ENCODE peak calls at places on chromosomes 4 and X, in six cellular contexts. U is AG04450, D is adrenal gland, P is Panc1, E is body of pancreas, J is sigmoid colon. C is an unnamed sample.

GRCh38 chr4:173014836-173015235 is 153.8 kb upstream of the GALNT7 start:
- DNase-seq in U (no peak), D (no peak), E (no peak), P (no peak), J (no peak), C (no peak)

GRCh38 chr4:112860731-112861377 is 188.6 kb upstream of the ANK2 start:
- DNase-seq in U (no peak), J (no peak), E (no peak), P (no peak), D (no peak), C (no peak)

GRCh38 chrX:110341189-110342035 is 17.2 kb upstream of the RTL9 start:
- DNase-seq in D (no peak), P (no peak), E (peak), J (no peak), U (peak), C (no peak)

GRCh38 chr4:127708985-127709384 is 21.2 kb upstream of the SLC25A31 start:
- DNase-seq in E (peak), U (peak), P (no peak), J (no peak), D (peak), C (no peak)

GRCh38 chr4:85955614-85956295 is 404.1 kb downstream of the MAPK10 start:
- DNase-seq in P (no peak), E (no peak), J (no peak), D (no peak), U (no peak), C (no peak)

GRCh38 chr4:153798901-153799707 is 10.2 kb upstream of the SFRP2 start:
- DNase-seq in U (no peak), E (no peak), J (no peak), P (no peak), D (no peak), C (no peak)

GRCh38 chr4:139154134-139154421 is 22.9 kb downstream of the ELF2 start:
- DNase-seq in U (no peak), D (no peak), J (no peak), P (no peak), E (no peak), C (no peak)

GRCh38 chrX:79325263-79325958 is 41.7 kb downstream of the ITM2A start:
- DNase-seq in U (no peak), P (no peak), J (no peak), D (no peak), E (no peak), C (no peak)

GRCh38 chr4:1238676-1239000 is 10.3 kb downstream of the CTBP1 start:
- DNase-seq in U (no peak), D (no peak), E (no peak), J (peak), P (no peak), C (peak)

GRCh38 chrX:43836435-43837184 is 45.6 kb downstream of the MAOB start:
- DNase-seq in U (peak), D (no peak), P (peak), E (no peak), J (no peak), C (no peak)

GRCh38 chr4:98609946-98610345 is 48.5 kb downstream of the TSPAN5 start:
- DNase-seq in U (peak), E (no peak), J (no peak), P (no peak), D (no peak), C (no peak)

GRCh38 chrX:150715180-150715579 is 22.0 kb downstream of the MTMR1 start:
- DNase-seq in J (no peak), U (no peak), D (no peak), E (no peak), P (no peak), C (no peak)

GRCh38 chr4:9867746-9868425 is 86.5 kb downstream of the DRD5 start:
- DNase-seq in J (no peak), D (no peak), P (no peak), U (no peak), E (no peak), C (no peak)

GRCh38 chr4:25883565-25883964 is 20.8 kb upstream of the SEL1L3 start:
- DNase-seq in D (no peak), E (no peak), J (no peak), U (no peak), P (no peak), C (no peak)

GRCh38 chr4:102614801-102615200 is 113.6 kb downstream of the NFKB1 start:
- DNase-seq in D (no peak), U (no peak), P (no peak), E (no peak), J (no peak), C (no peak)

GRCh38 chr4:183960021-183960420 is 54.9 kb downstream of the STOX2 start:
- DNase-seq in P (no peak), U (peak), E (peak), D (peak), J (peak), C (no peak)

GRCh38 chr4:137819964-137820383 is 287.7 kb upstream of the PCDH18 start:
- DNase-seq in D (no peak), U (peak), E (peak), P (peak), J (no peak), C (no peak)

GRCh38 chr4:20356565-20356964 is 104.9 kb downstream of the SLIT2 start:
- DNase-seq in P (no peak), U (no peak), E (no peak), D (no peak), J (no peak), C (no peak)

GRCh38 chr4:112183252-112183651 is 38.0 kb downstream of the FAM241A start:
- DNase-seq in J (no peak), E (no peak), P (no peak), D (no peak), U (no peak), C (no peak)

GRCh38 chr4:33411182-33411581 is 2691.0 kb downstream of the PCDH7 start:
- DNase-seq in E (no peak), P (no peak), D (no peak), U (no peak), J (no peak), C (no peak)

GRCh38 chrX:77785400-77785745 is 643 bp downstream of the ATRX start:
- DNase-seq in D (no peak), J (no peak), U (no peak), P (no peak), E (peak), C (no peak)

GRCh38 chr4:110514889-110515479 is 39.0 kb downstream of the ENPEP start:
- DNase-seq in U (no peak), J (no peak), P (no peak), D (no peak), E (no peak), C (no peak)

GRCh38 chr4:114563536-114564315 is 34.9 kb upstream of the UGT8 start:
- DNase-seq in P (no peak), J (no peak), E (no peak), D (no peak), U (no peak), C (no peak)

GRCh38 chr4:170088686-170089085 is 1.1 kb downstream of the AADAT start:
- DNase-seq in U (no peak), P (no peak), E (no peak), J (no peak), D (no peak), C (no peak)

GRCh38 chrX:13759152-13759718 is 24.7 kb downstream of the OFD1 start:
- DNase-seq in E (peak), U (no peak), P (no peak), J (no peak), D (no peak), C (no peak)

GRCh38 chrX:73448379-73448778 is 1.5 kb downstream of the CDX4 start:
- DNase-seq in U (no peak), P (no peak), D (no peak), E (no peak), J (no peak), C (no peak)

GRCh38 chrX:15834051-15834450 is 20.6 kb downstream of the AP1S2 start:
- DNase-seq in P (no peak), D (no peak), E (no peak), J (no peak), U (no peak), C (no peak)

GRCh38 chrX:136767104-136767941 is 13.4 kb downstream of the ARHGEF6 start:
- DNase-seq in D (peak), J (peak), P (no peak), E (peak), U (no peak), C (peak)

GRCh38 chr4:54575919-54576318 is 81.8 kb upstream of the KIT start:
- DNase-seq in E (no peak), P (no peak), J (no peak), D (no peak), U (no peak), C (no peak)

GRCh38 chrX:71579136-71579989 is 1.1 kb downstream of the GCNA start:
- DNase-seq in E (no peak), U (no peak), P (no peak), J (no peak), D (no peak), C (no peak)

DNA sequence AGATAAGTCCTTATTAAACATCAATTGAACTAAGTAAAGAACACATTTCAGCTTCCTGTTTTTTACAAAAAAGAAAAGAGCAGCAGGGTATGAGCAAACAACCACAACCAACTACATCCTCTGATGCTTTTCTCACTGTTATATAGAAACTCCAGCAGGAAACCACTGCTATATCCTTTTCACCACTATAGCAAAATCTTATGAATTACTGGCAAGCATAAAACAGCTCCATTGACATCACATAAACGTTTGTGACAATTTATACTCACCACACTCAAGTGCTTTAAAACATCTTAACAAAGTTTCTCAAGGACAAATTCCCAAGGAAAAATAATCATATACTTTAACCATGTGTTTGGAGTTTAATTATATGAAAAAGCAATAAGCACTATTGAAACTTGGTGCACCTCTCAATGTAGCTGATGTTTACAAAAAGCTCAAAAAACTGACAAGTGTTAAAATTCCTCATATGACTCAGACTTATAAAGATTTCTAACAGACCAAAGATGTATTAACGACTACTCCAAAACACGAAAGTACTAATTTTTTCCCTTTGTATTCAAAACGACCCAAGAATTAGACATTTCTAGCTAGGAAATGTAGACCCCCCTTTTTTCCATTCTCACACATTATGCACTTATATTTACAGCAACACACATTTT is 12.9 kb downstream of the GPRIN3 start:
- DNase-seq in E (no peak), D (no peak), P (no peak), J (no peak), U (no peak), C (no peak)
- H3K4me3 ChIP-seq in E (no peak), D (no peak), P (no peak), J (no peak), U (no peak), C (no peak)

GRCh38 chrX:42531431-42531830 is 246.5 kb downstream of the PPP1R2C start:
- DNase-seq in D (no peak), P (no peak), J (no peak), U (no peak), E (peak), C (no peak)

GRCh38 chrX:42533761-42534160 is 244.2 kb downstream of the PPP1R2C start:
- DNase-seq in E (no peak), U (no peak), D (no peak), J (no peak), P (no peak), C (no peak)

GRCh38 chrX:42524374-42524773 is 253.6 kb downstream of the PPP1R2C start:
- DNase-seq in D (no peak), P (no peak), U (no peak), E (no peak), J (no peak), C (no peak)

GRCh38 chrX:42535233-42535632 is 242.7 kb downstream of the PPP1R2C start:
- DNase-seq in U (no peak), D (no peak), J (no peak), P (no peak), E (no peak), C (no peak)

DNA sequence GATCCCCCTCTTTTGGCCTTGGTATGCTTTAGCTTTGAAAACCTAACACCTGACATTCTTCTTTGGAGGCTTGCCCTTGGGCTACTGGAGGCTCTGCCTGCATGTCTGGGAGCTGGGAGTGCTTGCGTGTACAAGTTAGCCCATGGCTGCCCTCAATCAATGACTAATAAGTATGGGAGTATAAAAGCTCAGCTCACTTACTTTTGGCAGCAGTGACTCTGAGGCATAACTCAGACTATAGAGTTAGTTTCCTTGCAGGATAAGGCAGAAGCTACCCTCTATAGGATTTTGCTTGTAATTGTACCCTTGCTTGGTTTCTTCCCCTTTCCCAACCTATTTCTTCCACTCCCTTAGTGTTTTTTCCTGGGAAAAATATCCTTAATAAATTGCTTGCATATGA is 247.9 kb downstream of the PPP1R2C start:
- DNase-seq in P (no peak), J (no peak), U (no peak), D (no peak), E (no peak), C (no peak)
- TF ChIP-seq CTCF in P (no peak), J (no peak), U (no peak), D (no peak), E (no peak), C (no peak)

GRCh38 chrX:12149670-12150407 is 11.6 kb downstream of the FRMPD4 start:
- DNase-seq in D (no peak), E (no peak), P (no peak), J (no peak), U (no peak), C (no peak)

GRCh38 chrX:12153741-12154140 is 15.5 kb downstream of the FRMPD4 start:
- DNase-seq in J (no peak), P (no peak), D (no peak), E (no peak), U (no peak), C (no peak)

GRCh38 chrX:12153317-12153716 is 15.0 kb downstream of the FRMPD4 start:
- DNase-seq in J (no peak), D (no peak), E (no peak), P (no peak), U (no peak), C (no peak)
- H3K27ac ChIP-seq in J (no peak), D (no peak), E (no peak), P (no peak), U (no peak), C (no peak)

GRCh38 chr4:175671491-175671934 is 140.6 kb downstream of the GPM6A start:
- DNase-seq in U (no peak), J (no peak), D (no peak), E (peak), P (no peak), C (no peak)
- H3K4me3 ChIP-seq in U (no peak), J (peak), D (no peak), E (no peak), P (peak), C (peak)

DNA sequence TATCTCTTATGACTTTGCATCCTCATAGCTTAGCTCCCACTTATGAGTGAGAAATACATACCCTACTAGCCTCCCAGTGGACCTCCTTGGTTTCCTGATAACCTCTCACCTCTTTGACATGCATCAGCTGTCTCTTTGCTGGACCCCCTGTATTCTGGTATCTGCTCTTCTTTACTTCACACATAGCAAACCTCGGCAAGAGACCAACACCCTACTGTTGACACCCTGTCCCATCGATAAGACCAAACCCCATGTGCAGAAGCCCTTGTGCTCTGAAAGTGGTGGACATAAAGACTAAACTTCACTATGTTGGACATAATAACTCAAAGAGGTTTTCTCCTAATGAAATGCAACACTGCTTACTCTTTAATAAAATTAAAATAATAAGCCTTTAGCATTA is 75.7 kb downstream of the RNF150 start:
- DNase-seq in J (no peak), D (no peak), P (no peak), E (no peak), U (no peak), C (no peak)
- TF ChIP-seq CTCF in J (no peak), D (no peak), P (no peak), E (no peak), U (no peak), C (no peak)

GRCh38 chrX:20118065-20118824 is 1.5 kb upstream of the MAP7D2 start:
- DNase-seq in J (no peak), E (peak), D (no peak), P (no peak), U (no peak), C (no peak)
- H3K27ac ChIP-seq in J (no peak), E (no peak), D (no peak), P (no peak), U (no peak), C (no peak)

DNA sequence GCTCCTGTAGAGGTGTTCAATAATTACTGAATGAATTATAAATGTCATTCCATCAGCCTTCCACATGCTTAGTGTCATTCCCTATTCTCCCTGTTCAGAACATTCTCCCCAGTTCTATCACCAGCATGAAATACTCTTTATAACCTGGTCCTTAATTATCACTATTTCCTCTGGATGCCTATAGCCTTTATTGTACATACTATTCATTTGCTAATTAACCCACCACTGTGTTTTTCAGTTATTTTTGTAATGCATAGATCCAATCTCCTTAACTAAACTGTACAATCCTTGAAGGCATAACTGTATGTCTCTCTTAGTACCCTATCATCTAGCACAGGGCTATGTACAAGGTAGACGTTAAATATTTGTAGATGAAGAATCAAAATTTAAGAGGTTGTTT is 1.2 kb downstream of the ABCB7 start:
- DNase-seq in P (no peak), U (no peak), E (no peak), J (no peak), D (no peak), C (no peak)
- H3K4me3 ChIP-seq in P (peak), U (no peak), E (no peak), J (peak), D (no peak), C (peak)

DNA sequence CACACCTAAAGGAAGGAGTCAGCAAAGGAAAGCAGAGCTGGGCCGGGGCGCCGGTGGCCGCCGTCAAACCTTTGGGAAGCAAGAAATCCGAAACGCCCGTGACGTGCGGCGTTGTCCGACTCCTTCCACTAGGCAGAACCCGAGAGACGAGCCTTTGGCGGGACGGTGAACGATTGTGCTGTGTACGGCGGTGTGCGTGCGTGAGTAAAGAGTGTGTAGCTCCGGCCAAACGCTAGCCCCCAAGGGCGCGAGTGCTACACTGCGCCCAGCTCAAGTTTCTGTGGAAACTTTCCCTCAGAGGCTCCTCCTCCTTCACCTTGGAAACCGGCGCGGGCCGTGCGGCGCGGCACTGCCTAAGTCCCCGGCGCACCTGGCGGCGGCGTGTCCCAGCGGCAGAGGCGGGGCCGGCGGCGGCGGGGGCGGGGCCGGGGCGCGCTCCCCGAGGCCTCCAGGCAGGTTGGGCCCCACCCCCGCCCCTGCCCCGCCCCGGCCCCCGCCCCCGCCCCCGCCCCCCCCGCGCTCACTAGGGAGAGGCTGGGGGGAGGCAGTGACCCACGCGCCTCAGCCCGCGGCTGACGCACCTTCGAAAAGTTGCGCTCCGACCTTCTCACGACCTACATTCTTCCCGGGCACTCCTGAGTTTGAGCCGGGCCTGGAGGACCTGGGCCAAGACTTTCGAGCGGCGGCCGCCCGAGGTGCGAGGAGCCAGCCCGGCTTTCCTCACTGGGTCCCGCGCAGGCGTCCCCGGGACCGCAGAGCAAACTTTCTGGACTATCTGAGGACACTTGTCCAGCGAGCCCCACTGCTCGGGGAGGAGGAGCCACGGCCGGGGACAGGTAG is at the start of gene FHIP1A:
- DNase-seq in D (peak), E (peak), J (peak), U (peak), P (no peak), C (peak)
- TF ChIP-seq CTCF in D (no peak), E (no peak), J (no peak), U (peak), P (no peak), C (no peak)

GRCh38 chr4:118760493-118760892 is 75.3 kb downstream of the METTL14 start:
- DNase-seq in J (no peak), P (no peak), E (no peak), D (no peak), U (no peak), C (no peak)

GRCh38 chr4:118761387-118762016 is 74.4 kb downstream of the SEC24D start:
- DNase-seq in P (no peak), U (no peak), J (no peak), E (no peak), D (no peak), C (no peak)

GRCh38 chr4:118758293-118758692 is 73.1 kb downstream of the METTL14 start:
- DNase-seq in D (no peak), P (no peak), E (no peak), J (no peak), U (no peak), C (no peak)

GRCh38 chr4:118759481-118759880 is 74.3 kb downstream of the METTL14 start:
- DNase-seq in E (no peak), D (no peak), J (no peak), U (no peak), P (no peak), C (no peak)

DNA sequence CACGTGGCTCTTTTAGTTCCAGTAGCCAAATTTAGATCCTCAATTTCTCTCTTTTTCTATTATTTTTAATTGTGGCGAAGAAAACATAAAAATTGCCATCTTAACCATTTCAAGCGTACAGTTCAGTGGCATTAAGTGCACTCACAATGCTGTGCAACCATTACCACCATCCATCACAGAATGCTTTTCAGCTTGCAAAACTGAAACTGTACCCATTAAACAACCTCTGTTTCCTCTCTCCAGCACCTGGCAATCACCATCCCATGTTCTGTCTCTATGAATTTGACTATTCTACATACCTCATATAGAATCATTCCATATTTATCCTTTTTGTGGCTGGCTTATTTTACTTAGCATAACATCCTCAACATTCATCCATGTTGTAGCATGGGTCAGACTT is 74.9 kb downstream of the METTL14 start:
- DNase-seq in J (no peak), D (no peak), E (no peak), P (no peak), U (no peak), C (no peak)
- H3K27ac ChIP-seq in J (peak), D (no peak), E (no peak), P (no peak), U (no peak), C (peak)